ENCODE peak calls at places on chromosomes 11 and 22, in six cellular contexts. O, J, X, L, U and N are unnamed samples.

GRCh38 chr11:74710291-74710938 is 20.8 kb downstream of the CHRDL2 start:
- DNase-seq in O (no peak), J (peak), X (peak), L (peak), U (no peak), N (no peak)

GRCh38 chr11:123054301-123055065 is 7.5 kb downstream of the HSPA8 start:
- DNase-seq in O (peak), J (peak), X (peak), L (peak), U (peak), N (peak)

GRCh38 chr11:353315-353857 is 15.9 kb upstream of the B4GALNT4 start:
- DNase-seq in O (peak), J (peak), X (peak), L (peak), U (no peak), N (no peak)

GRCh38 chr11:109697140-109697843 is 275.3 kb downstream of the C11orf87 start:
- DNase-seq in O (peak), J (peak), X (peak), L (peak), U (peak), N (peak)

GRCh38 chr22:22375586-22376351 is 131.2 kb downstream of the VPREB1 start:
- DNase-seq in O (no peak), J (no peak), X (no peak), L (no peak), U (peak), N (no peak)

GRCh38 chr22:24424901-24425775 is 2.3 kb upstream of the ADORA2A start:
- DNase-seq in O (no peak), J (no peak), X (no peak), L (no peak), U (no peak), N (no peak)

GRCh38 chr11:103779054-103779453 is 257.4 kb upstream of the DDI1 start:
- DNase-seq in O (no peak), J (peak), X (peak), L (no peak), U (no peak), N (no peak)

GRCh38 chr22:50710221-50710620 is 27.8 kb upstream of the ACR start:
- DNase-seq in O (no peak), J (no peak), X (no peak), L (no peak), U (no peak), N (no peak)

GRCh38 chr11:662689-663274 is 25.7 kb downstream of the DRD4 start:
- DNase-seq in O (no peak), J (peak), X (peak), L (peak), U (peak), N (peak)

GRCh38 chr11:64637346-64638016 is 46.5 kb downstream of the SLC22A12 start:
- DNase-seq in O (no peak), J (no peak), X (no peak), L (no peak), U (no peak), N (no peak)

GRCh38 chr11:11988099-11988651 is 20.3 kb downstream of the DKK3 start:
- DNase-seq in O (no peak), J (peak), X (peak), L (peak), U (no peak), N (no peak)

GRCh38 chr11:926341-926916 is 759 bp downstream of the AP2A2 start:
- DNase-seq in O (no peak), J (peak), X (peak), L (peak), U (no peak), N (no peak)

GRCh38 chr11:63873381-63873780 is 34.5 kb downstream of the MARK2 start:
- DNase-seq in O (no peak), J (no peak), X (no peak), L (no peak), U (no peak), N (no peak)

GRCh38 chr11:76207642-76208378 is 1.5 kb upstream of the WNT11 start:
- DNase-seq in O (peak), J (peak), X (peak), L (peak), U (peak), N (peak)

GRCh38 chr22:20111045-20111688 is 4.7 kb upstream of the RANBP1 start:
- DNase-seq in O (no peak), J (peak), X (no peak), L (peak), U (no peak), N (peak)

GRCh38 chr11:128207861-128208321 is 379.5 kb downstream of the ETS1 start:
- DNase-seq in O (peak), J (peak), X (peak), L (peak), U (no peak), N (no peak)

DNA sequence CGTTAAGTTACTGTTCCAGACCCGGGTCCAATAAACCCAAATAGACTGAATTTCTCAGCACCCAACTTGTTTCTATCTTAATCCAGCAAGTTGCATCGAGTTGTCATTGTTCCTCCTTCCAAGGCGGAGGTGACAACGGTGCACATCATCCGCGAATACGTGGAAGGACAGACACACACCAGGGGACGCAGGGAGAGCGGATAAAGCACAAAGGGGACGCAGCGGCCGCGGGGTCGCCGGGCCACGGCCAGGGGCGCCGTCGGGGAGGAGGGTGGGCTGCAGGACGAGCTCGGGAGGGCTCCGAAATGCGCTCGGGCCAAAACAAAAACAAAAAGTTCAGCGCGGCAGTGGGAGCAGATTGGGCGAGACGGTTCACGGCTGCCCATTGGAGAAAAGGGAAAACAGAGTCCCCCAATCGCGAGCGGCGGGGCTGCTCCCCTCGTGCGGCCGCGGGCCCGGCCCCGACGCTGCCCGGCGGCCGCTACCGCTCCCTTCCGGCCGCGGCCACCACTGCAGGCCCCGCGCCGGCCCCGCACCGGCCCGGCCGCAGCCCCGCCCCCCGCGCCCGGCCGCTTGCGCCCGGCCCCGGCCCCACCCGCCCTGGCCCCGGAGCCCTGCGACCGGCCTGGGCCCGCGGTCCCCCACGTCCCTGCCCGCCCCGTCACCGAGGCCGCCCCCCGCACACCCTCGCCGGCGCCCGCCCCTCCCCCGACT is 518 bp downstream of the KMT5B start:
- DNase-seq in O (peak), J (peak), X (peak), L (peak), U (peak), N (peak)
- TF ChIP-seq CTCF in O (no peak), J (peak), X (peak), L (peak), U (no peak), N (no peak)

GRCh38 chr11:67680701-67681472 is 6.5 kb upstream of the ALDH3B2 start:
- DNase-seq in O (no peak), J (no peak), X (no peak), L (no peak), U (no peak), N (no peak)
- TF ChIP-seq CTCF in O (no peak), J (no peak), X (no peak), L (no peak), U (no peak), N (no peak)

GRCh38 chr11:61129608-61130523 is 27.6 kb downstream of the CD5 start:
- DNase-seq in O (peak), J (peak), X (peak), L (peak), U (peak), N (peak)
- TF ChIP-seq CTCF in O (peak), J (peak), X (peak), L (peak), U (peak), N (peak)

GRCh38 chr11:61418136-61418535 is 11.6 kb downstream of the CPSF7 start:
- DNase-seq in O (no peak), J (no peak), X (no peak), L (peak), U (no peak), N (no peak)
- TF ChIP-seq CTCF in O (no peak), J (no peak), X (no peak), L (no peak), U (no peak), N (no peak)

GRCh38 chr22:39943366-39943765 is 16.8 kb upstream of the TMA7B start:
- DNase-seq in O (no peak), J (no peak), X (no peak), L (no peak), U (no peak), N (peak)
- TF ChIP-seq CTCF in O (no peak), J (no peak), X (no peak), L (no peak), U (no peak), N (peak)

GRCh38 chr22:42612336-42612735 is 2.3 kb downstream of the POLDIP3 start:
- DNase-seq in O (no peak), J (no peak), X (no peak), L (no peak), U (no peak), N (no peak)

GRCh38 chr22:42614312-42615091 is at the start of gene POLDIP3:
- DNase-seq in O (peak), J (peak), X (peak), L (peak), U (peak), N (peak)

GRCh38 chr22:42611076-42611475 is 3.6 kb downstream of the POLDIP3 start:
- DNase-seq in O (no peak), J (no peak), X (no peak), L (peak), U (no peak), N (peak)

GRCh38 chr22:42615092-42615859 is 593 bp upstream of the POLDIP3 start:
- DNase-seq in O (peak), J (peak), X (peak), L (peak), U (peak), N (peak)

GRCh38 chr22:42613869-42614268 is 814 bp downstream of the POLDIP3 start:
- DNase-seq in O (no peak), J (no peak), X (peak), L (no peak), U (no peak), N (no peak)
- TF ChIP-seq CTCF in O (no peak), J (no peak), X (no peak), L (no peak), U (no peak), N (no peak)

GRCh38 chr11:3136542-3137455 is 28.3 kb downstream of the OSBPL5 start:
- DNase-seq in O (no peak), J (peak), X (no peak), L (no peak), U (no peak), N (peak)

GRCh38 chr11:3134651-3135490 is 30.2 kb downstream of the OSBPL5 start:
- DNase-seq in O (no peak), J (no peak), X (no peak), L (no peak), U (no peak), N (no peak)

GRCh38 chr11:3134218-3134621 is 30.9 kb downstream of the OSBPL5 start:
- DNase-seq in O (no peak), J (no peak), X (no peak), L (no peak), U (no peak), N (no peak)

GRCh38 chr11:3137486-3138177 is 27.5 kb downstream of the OSBPL5 start:
- DNase-seq in O (no peak), J (no peak), X (no peak), L (no peak), U (no peak), N (no peak)

GRCh38 chr11:3135491-3136440 is 29.3 kb downstream of the OSBPL5 start:
- DNase-seq in O (no peak), J (no peak), X (no peak), L (no peak), U (no peak), N (peak)
- TF ChIP-seq CTCF in O (no peak), J (no peak), X (no peak), L (no peak), U (no peak), N (no peak)

GRCh38 chr22:26889794-26890193 is 232.4 kb downstream of the MIAT start:
- DNase-seq in O (no peak), J (no peak), X (no peak), L (no peak), U (no peak), N (no peak)

GRCh38 chr22:26892401-26893033 is 235.1 kb downstream of the MIAT start:
- DNase-seq in O (no peak), J (no peak), X (peak), L (no peak), U (no peak), N (no peak)

GRCh38 chr22:26888887-26889286 is 231.5 kb downstream of the MIAT start:
- DNase-seq in O (no peak), J (no peak), X (no peak), L (peak), U (no peak), N (no peak)

GRCh38 chr22:26891431-26891830 is 234.0 kb downstream of the MIAT start:
- DNase-seq in O (no peak), J (peak), X (peak), L (peak), U (no peak), N (no peak)

GRCh38 chr22:26890870-26891269 is 233.5 kb downstream of the MIAT start:
- DNase-seq in O (no peak), J (no peak), X (no peak), L (no peak), U (no peak), N (peak)
- TF ChIP-seq CTCF in O (no peak), J (peak), X (no peak), L (no peak), U (no peak), N (no peak)